ENCODE peak calls at places on chromosomes 1 and 21, in nine cellular contexts. Q is activated T-cell treated with anti-CD3 and anti-CD28 coated beads for 24 hours; B is BJ; Y is Daoy; D is GM06990; O is PC-3; R is stimulated activated CD4-positive, alpha-beta T cell treated with anti-CD3 and anti-CD28 coated beads, Interleukin-4, amount 100 ng/mL, for 1 hour; W is RCC 7860; F is NCI-H774. E is an unnamed sample.

GRCh38 chr1:8625981-8626898 is 191.2 kb downstream of the RERE start:
- DNase-seq in B (peak; percentile 79), D (no peak), F (no peak), Q (no peak), R (no peak), O (peak; percentile 85), W (peak; percentile 95), Y (peak; percentile 95), E (no peak)

GRCh38 chr1:111139234-111139955 is 498 bp downstream of the DRAM2 start:
- DNase-seq in B (peak; percentile 3), R (peak; percentile 54), Q (peak; percentile 5), D (no peak), Y (peak; percentile 77), W (peak; percentile 51), F (peak; percentile 53), O (peak; percentile 57), E (peak; percentile 66)

GRCh38 chr1:27394282-27394658 is 1.8 kb downstream of the GPR3 start:
- DNase-seq in Q (no peak), R (no peak), W (no peak), B (no peak), Y (no peak), O (no peak), D (no peak), F (no peak), E (no peak)

GRCh38 chr21:32257952-32258785 is 20.7 kb downstream of the MIS18A start:
- DNase-seq in D (no peak), Q (peak; percentile 24), B (no peak), R (peak; percentile 20), F (peak; percentile 75), W (peak; percentile 52), Y (peak; percentile 87), O (peak; percentile 89), E (peak; percentile 94)

GRCh38 chr1:61659061-61659460 is 65.9 kb downstream of the TM2D1 start:
- DNase-seq in O (peak; percentile 44), F (no peak), Q (no peak), R (no peak), D (no peak), Y (no peak), B (no peak), W (no peak), E (peak; percentile 25)

GRCh38 chr1:68269637-68270430 is 37.5 kb upstream of the WLS start:
- DNase-seq in R (no peak), O (peak; percentile 81), F (no peak), Q (no peak), B (peak; percentile 4), D (no peak), W (no peak), Y (peak; percentile 86), E (no peak)

GRCh38 chr21:41876928-41877652 is 2.1 kb downstream of the PRDM15 start:
- DNase-seq in O (no peak), F (no peak), R (no peak), Q (no peak), W (no peak), Y (no peak), B (no peak), D (no peak), E (no peak)

GRCh38 chr1:68207129-68207689 is 25.1 kb downstream of the WLS start:
- DNase-seq in O (peak; percentile 78), B (peak; percentile 19), R (no peak), Y (no peak), F (no peak), W (no peak), D (no peak), Q (no peak), E (peak; percentile 82)

GRCh38 chr1:15803380-15803779 is 4.1 kb downstream of the UQCRHL start:
- DNase-seq in Q (no peak), O (peak; percentile 59), D (no peak), W (peak; percentile 9), B (no peak), Y (peak; percentile 39), F (no peak), R (peak; percentile 5), E (peak; percentile 51)

GRCh38 chr1:191350938-191351337 is 807.3 kb upstream of the RGS18 start:
- DNase-seq in F (no peak), D (no peak), Y (no peak), O (no peak), W (no peak), B (no peak), Q (no peak), R (no peak), E (no peak)

GRCh38 chr1:73673980-73674379 is 524.0 kb downstream of the LRRIQ3 start:
- DNase-seq in F (no peak), D (no peak), Y (no peak), Q (no peak), R (no peak), B (no peak), W (no peak), O (no peak), E (no peak)

GRCh38 chr1:78211483-78212092 is 165.8 kb downstream of the GIPC2 start:
- DNase-seq in R (no peak), W (no peak), Y (no peak), O (no peak), F (no peak), Q (no peak), D (no peak), B (no peak), E (no peak)

GRCh38 chr1:59230622-59231021 is 66.3 kb upstream of the FGGY start:
- DNase-seq in W (no peak), Y (no peak), R (no peak), F (no peak), Q (no peak), B (no peak), D (no peak), O (no peak), E (no peak)

GRCh38 chr1:234925440-234926251 is 203.0 kb downstream of the TOMM20 start:
- DNase-seq in W (peak; percentile 100), B (peak; percentile 99), Y (peak; percentile 95), O (peak; percentile 96), Q (no peak), R (no peak), D (no peak), F (no peak), E (peak; percentile 96)

GRCh38 chr21:46569071-46569470 is 35.8 kb downstream of the S100B start:
- DNase-seq in R (no peak), D (no peak), Q (no peak), W (no peak), F (no peak), O (no peak), Y (no peak), B (peak; percentile 8), E (no peak)

GRCh38 chr1:167673285-167673684 is 43.3 kb downstream of the RCSD1 start:
- DNase-seq in Y (no peak), D (no peak), Q (no peak), B (no peak), W (no peak), O (no peak), R (no peak), F (no peak), E (no peak)

GRCh38 chr1:183079697-183080096 is 56.5 kb downstream of the LAMC1 start:
- DNase-seq in B (no peak), R (no peak), Y (no peak), F (no peak), Q (no peak), D (no peak), O (peak; percentile 75), W (no peak), E (no peak)

GRCh38 chr1:239434181-239434580 is 47.8 kb downstream of the CHRM3 start:
- DNase-seq in B (no peak), D (no peak), W (no peak), Q (no peak), R (no peak), F (no peak), Y (no peak), O (no peak), E (no peak)

GRCh38 chr1:214664656-214665433 is 61.9 kb downstream of the CENPF start:
- DNase-seq in D (no peak), O (no peak), W (no peak), Y (no peak), B (no peak), R (no peak), Q (no peak), F (no peak), E (no peak)

GRCh38 chr21:17925000-17925610 is 105.9 kb upstream of the C21orf91 start:
- DNase-seq in B (no peak), W (peak; percentile 52), D (no peak), O (peak; percentile 83), R (peak; percentile 19), Y (peak; percentile 50), F (peak; percentile 69), Q (peak; percentile 51), E (peak; percentile 54)

GRCh38 chr1:31570906-31571305 is 5.4 kb upstream of the TINAGL1 start:
- DNase-seq in R (no peak), W (no peak), B (no peak), O (no peak), F (no peak), Y (no peak), Q (no peak), D (no peak), E (no peak)

GRCh38 chr1:64923294-64923718 is 43.0 kb downstream of the JAK1 start:
- DNase-seq in B (no peak), W (no peak), F (no peak), Q (peak; percentile 21), Y (peak; percentile 50), O (peak; percentile 50), D (no peak), R (no peak), E (no peak)

GRCh38 chr21:34008618-34009017 is 64.8 kb upstream of the MRPS6 start:
- DNase-seq in B (no peak), W (no peak), Y (peak; percentile 37), F (no peak), R (peak; percentile 13), D (no peak), Q (peak; percentile 42), O (no peak), E (no peak)

GRCh38 chr21:15222711-15223110 is 157.9 kb upstream of the NRIP1 start:
- DNase-seq in Q (no peak), F (no peak), O (peak; percentile 42), R (no peak), D (no peak), W (peak; percentile 97), B (no peak), Y (peak; percentile 3), E (no peak)

GRCh38 chr1:112054504-112054903 is 65.0 kb upstream of the KCND3 start:
- DNase-seq in Q (no peak), O (no peak), R (no peak), W (no peak), Y (no peak), D (no peak), F (no peak), B (no peak), E (peak; percentile 2)

GRCh38 chr21:40835179-40835694 is 11.7 kb downstream of the DSCAM start:
- DNase-seq in R (no peak), Y (no peak), B (no peak), Q (no peak), O (no peak), F (no peak), D (no peak), W (no peak), E (no peak)

GRCh38 chr1:101293461-101294045 is 56.7 kb downstream of the S1PR1 start:
- DNase-seq in Y (peak; percentile 86), O (peak; percentile 64), W (peak; percentile 86), R (peak; percentile 37), D (peak; percentile 73), F (no peak), B (peak; percentile 13), Q (peak; percentile 51), E (no peak)

GRCh38 chr1:39258146-39258924 is 53.8 kb downstream of the MACF1 start:
- DNase-seq in B (peak; percentile 3), F (peak; percentile 77), D (no peak), O (peak; percentile 84), W (peak; percentile 59), R (peak; percentile 56), Y (peak; percentile 65), Q (peak; percentile 61), E (peak; percentile 66)

GRCh38 chr1:7831458-7831857 is 21.4 kb downstream of the UTS2 start:
- DNase-seq in Y (no peak), Q (no peak), R (no peak), O (no peak), W (no peak), D (no peak), B (no peak), F (no peak), E (no peak)